ENCODE peak calls at places on chromosomes 13 and 19, in seven cellular contexts. One of them, this sample, is unnamed.

GRCh38 chr13:79307866-79308298 is 98.2 kb downstream of the RBM26 start:
- DNase-seq in right atrium auricular region: no peak
- DNase-seq in left ventricle myocardium inferior: no peak
- DNase-seq in lower lobe of right lung: no peak
- DNase-seq in Peyer's patch: no peak
- DNase-seq in stomach: no peak
- DNase-seq in CD8-positive, alpha-beta T cell: no peak
- DNase-seq in this sample: no peak

GRCh38 chr13:40153516-40153915 is 498.1 kb downstream of the COG6 start:
- DNase-seq in right atrium auricular region: no peak
- DNase-seq in left ventricle myocardium inferior: no peak
- DNase-seq in lower lobe of right lung: no peak
- DNase-seq in Peyer's patch: peak; percentile 28
- DNase-seq in stomach: peak; percentile 60
- DNase-seq in CD8-positive, alpha-beta T cell: peak; percentile 27
- DNase-seq in this sample: no peak

GRCh38 chr13:76852991-76853390 is 33.2 kb downstream of the KCTD12 start:
- DNase-seq in right atrium auricular region: no peak
- DNase-seq in left ventricle myocardium inferior: no peak
- DNase-seq in lower lobe of right lung: no peak
- DNase-seq in Peyer's patch: no peak
- DNase-seq in stomach: no peak
- DNase-seq in CD8-positive, alpha-beta T cell: no peak
- DNase-seq in this sample: no peak

GRCh38 chr13:77751513-77752456 is 54.3 kb downstream of the SLAIN1 start:
- DNase-seq in right atrium auricular region: no peak
- DNase-seq in left ventricle myocardium inferior: no peak
- DNase-seq in lower lobe of right lung: peak; percentile 42
- DNase-seq in Peyer's patch: no peak
- DNase-seq in stomach: no peak
- DNase-seq in CD8-positive, alpha-beta T cell: peak; percentile 39
- DNase-seq in this sample: no peak

GRCh38 chr19:52464798-52465470 is 11.6 kb downstream of the ZNF578 start:
- DNase-seq in right atrium auricular region: no peak
- DNase-seq in left ventricle myocardium inferior: no peak
- DNase-seq in lower lobe of right lung: no peak
- DNase-seq in Peyer's patch: no peak
- DNase-seq in stomach: no peak
- DNase-seq in CD8-positive, alpha-beta T cell: no peak
- DNase-seq in this sample: no peak

GRCh38 chr19:2385053-2385721 is 25.1 kb downstream of the TMPRSS9 start:
- DNase-seq in right atrium auricular region: no peak
- DNase-seq in left ventricle myocardium inferior: no peak
- DNase-seq in lower lobe of right lung: no peak
- DNase-seq in Peyer's patch: no peak
- DNase-seq in stomach: no peak
- DNase-seq in CD8-positive, alpha-beta T cell: no peak
- DNase-seq in this sample: no peak

GRCh38 chr19:289651-290538 is 1.3 kb downstream of the PLPP2 start:
- DNase-seq in right atrium auricular region: no peak
- DNase-seq in left ventricle myocardium inferior: no peak
- DNase-seq in lower lobe of right lung: peak; percentile 69
- DNase-seq in Peyer's patch: no peak
- DNase-seq in stomach: peak; percentile 87
- DNase-seq in CD8-positive, alpha-beta T cell: peak; percentile 29
- DNase-seq in this sample: no peak

GRCh38 chr19:54871713-54872112 is 2.3 kb upstream of the FCAR start:
- DNase-seq in right atrium auricular region: no peak
- DNase-seq in left ventricle myocardium inferior: no peak
- DNase-seq in lower lobe of right lung: no peak
- DNase-seq in Peyer's patch: no peak
- DNase-seq in stomach: no peak
- DNase-seq in CD8-positive, alpha-beta T cell: no peak
- DNase-seq in this sample: no peak

GRCh38 chr13:30692108-30692507 is 43.2 kb upstream of the ALOX5AP start:
- DNase-seq in right atrium auricular region: no peak
- DNase-seq in left ventricle myocardium inferior: no peak
- DNase-seq in lower lobe of right lung: no peak
- DNase-seq in Peyer's patch: no peak
- DNase-seq in stomach: no peak
- DNase-seq in CD8-positive, alpha-beta T cell: no peak
- DNase-seq in this sample: no peak

GRCh38 chr19:1394252-1395193 is 6.8 kb downstream of the GAMT start:
- DNase-seq in right atrium auricular region: no peak
- DNase-seq in left ventricle myocardium inferior: no peak
- DNase-seq in lower lobe of right lung: no peak
- DNase-seq in Peyer's patch: no peak
- DNase-seq in stomach: peak; percentile 57
- DNase-seq in CD8-positive, alpha-beta T cell: no peak
- DNase-seq in this sample: no peak

GRCh38 chr13:43128504-43128929 is 105.1 kb downstream of the DNAJC15 start:
- DNase-seq in right atrium auricular region: no peak
- DNase-seq in left ventricle myocardium inferior: no peak
- DNase-seq in lower lobe of right lung: no peak
- DNase-seq in Peyer's patch: no peak
- DNase-seq in stomach: no peak
- DNase-seq in CD8-positive, alpha-beta T cell: no peak
- DNase-seq in this sample: no peak

GRCh38 chr19:10112037-10112751 is 701 bp downstream of the P2RY11 start:
- DNase-seq in right atrium auricular region: no peak
- DNase-seq in left ventricle myocardium inferior: no peak
- DNase-seq in lower lobe of right lung: peak; percentile 78
- DNase-seq in Peyer's patch: peak; percentile 35
- DNase-seq in stomach: no peak
- DNase-seq in CD8-positive, alpha-beta T cell: peak; percentile 39
- DNase-seq in this sample: no peak

GRCh38 chr19:55247621-55248099 is 11.2 kb downstream of the PPP6R1 start:
- DNase-seq in right atrium auricular region: no peak
- DNase-seq in left ventricle myocardium inferior: peak; percentile 56
- DNase-seq in lower lobe of right lung: peak; percentile 86
- DNase-seq in Peyer's patch: no peak
- DNase-seq in stomach: no peak
- DNase-seq in CD8-positive, alpha-beta T cell: no peak
- DNase-seq in this sample: no peak

GRCh38 chr13:112956516-112957294 is 12.3 kb upstream of the MCF2L start:
- DNase-seq in right atrium auricular region: no peak
- DNase-seq in left ventricle myocardium inferior: no peak
- DNase-seq in lower lobe of right lung: no peak
- DNase-seq in Peyer's patch: no peak
- DNase-seq in stomach: no peak
- DNase-seq in CD8-positive, alpha-beta T cell: no peak
- DNase-seq in this sample: no peak

GRCh38 chr19:18697680-18698079 is 14.2 kb downstream of the CRTC1 start:
- DNase-seq in right atrium auricular region: no peak
- DNase-seq in left ventricle myocardium inferior: peak; percentile 27
- DNase-seq in lower lobe of right lung: peak; percentile 73
- DNase-seq in Peyer's patch: no peak
- DNase-seq in stomach: peak; percentile 82
- DNase-seq in CD8-positive, alpha-beta T cell: no peak
- DNase-seq in this sample: no peak

GRCh38 chr13:73421310-73421912 is 362.6 kb downstream of the KLF5 start:
- DNase-seq in right atrium auricular region: no peak
- DNase-seq in left ventricle myocardium inferior: no peak
- DNase-seq in lower lobe of right lung: no peak
- DNase-seq in Peyer's patch: no peak
- DNase-seq in stomach: peak; percentile 88
- DNase-seq in CD8-positive, alpha-beta T cell: no peak
- DNase-seq in this sample: no peak

GRCh38 chr13:23748109-23748508 is 141.1 kb downstream of the MIPEP start:
- DNase-seq in right atrium auricular region: no peak
- DNase-seq in left ventricle myocardium inferior: no peak
- DNase-seq in lower lobe of right lung: no peak
- DNase-seq in Peyer's patch: no peak
- DNase-seq in stomach: no peak
- DNase-seq in CD8-positive, alpha-beta T cell: no peak
- DNase-seq in this sample: no peak

GRCh38 chr13:80249906-80250513 is 90.9 kb downstream of the SPRY2 start:
- DNase-seq in right atrium auricular region: no peak
- DNase-seq in left ventricle myocardium inferior: no peak
- DNase-seq in lower lobe of right lung: no peak
- DNase-seq in Peyer's patch: no peak
- DNase-seq in stomach: no peak
- DNase-seq in CD8-positive, alpha-beta T cell: no peak
- DNase-seq in this sample: no peak

GRCh38 chr13:82758056-82758455 is 1124.2 kb downstream of the SLITRK1 start:
- DNase-seq in right atrium auricular region: no peak
- DNase-seq in left ventricle myocardium inferior: no peak
- DNase-seq in lower lobe of right lung: no peak
- DNase-seq in Peyer's patch: no peak
- DNase-seq in stomach: no peak
- DNase-seq in CD8-positive, alpha-beta T cell: no peak
- DNase-seq in this sample: no peak

GRCh38 chr13:75621147-75621546 is 15.0 kb upstream of the LMO7 start:
- DNase-seq in right atrium auricular region: no peak
- DNase-seq in left ventricle myocardium inferior: no peak
- DNase-seq in lower lobe of right lung: no peak
- DNase-seq in Peyer's patch: no peak
- DNase-seq in stomach: no peak
- DNase-seq in CD8-positive, alpha-beta T cell: no peak
- DNase-seq in this sample: no peak

GRCh38 chr13:41401371-41401770 is 56.0 kb upstream of the RGCC start:
- DNase-seq in right atrium auricular region: no peak
- DNase-seq in left ventricle myocardium inferior: no peak
- DNase-seq in lower lobe of right lung: no peak
- DNase-seq in Peyer's patch: no peak
- DNase-seq in stomach: no peak
- DNase-seq in CD8-positive, alpha-beta T cell: no peak
- DNase-seq in this sample: no peak

DNA sequence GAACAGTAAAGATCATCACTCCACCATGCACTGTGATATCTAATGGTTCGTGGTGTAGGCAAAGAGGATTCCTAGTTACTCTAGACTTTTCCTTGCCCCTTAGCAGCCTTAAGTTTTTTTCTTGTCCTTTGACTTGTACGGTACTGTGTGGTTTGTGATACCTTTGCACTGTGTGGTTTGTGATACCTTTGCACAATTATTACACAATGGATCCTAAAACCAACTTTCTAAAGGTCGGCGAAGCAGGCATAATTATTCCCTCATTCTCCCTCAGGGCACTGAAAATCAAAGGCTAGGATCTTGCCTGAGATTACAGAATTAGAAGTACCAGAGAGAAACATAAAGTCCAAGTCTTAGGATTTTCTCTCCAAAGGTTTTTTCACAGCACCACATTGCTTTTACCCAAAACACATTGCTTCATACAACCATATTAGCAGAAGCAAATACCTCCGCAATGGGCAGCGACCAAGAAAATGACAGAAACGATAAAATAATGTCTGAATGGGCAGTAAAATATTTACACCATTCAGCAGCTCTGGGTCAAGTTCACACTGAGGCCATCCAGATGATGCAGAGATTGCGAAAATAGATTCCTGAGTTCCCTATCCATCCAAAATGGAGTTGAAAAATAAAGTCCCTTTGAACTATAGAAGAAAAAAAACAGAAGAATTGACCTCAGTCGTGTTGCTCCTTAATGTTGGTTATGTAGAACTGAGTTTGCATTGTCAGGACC is 106.4 kb downstream of the FGF14 start:
- DNase-seq in right atrium auricular region: no peak
- DNase-seq in left ventricle myocardium inferior: no peak
- DNase-seq in lower lobe of right lung: no peak
- DNase-seq in Peyer's patch: no peak
- DNase-seq in stomach: no peak
- DNase-seq in CD8-positive, alpha-beta T cell: no peak
- DNase-seq in this sample: no peak
- H3K27ac ChIP-seq in right atrium auricular region: no peak overlapping the region
- H3K27ac ChIP-seq in left ventricle myocardium inferior: no peak overlapping the region
- H3K27ac ChIP-seq in lower lobe of right lung: no peak overlapping the region
- H3K27ac ChIP-seq in Peyer's patch: no peak overlapping the region
- H3K27ac ChIP-seq in stomach: no peak overlapping the region
- H3K27ac ChIP-seq in CD8-positive, alpha-beta T cell: no peak overlapping the region
- H3K27ac ChIP-seq in this sample: no peak overlapping the region

GRCh38 chr19:49073514-49074378 is 1.2 kb upstream of the KCNA7 start:
- DNase-seq in right atrium auricular region: no peak
- DNase-seq in left ventricle myocardium inferior: no peak
- DNase-seq in lower lobe of right lung: no peak
- DNase-seq in Peyer's patch: no peak
- DNase-seq in stomach: no peak
- DNase-seq in CD8-positive, alpha-beta T cell: no peak
- DNase-seq in this sample: no peak
- TF ChIP-seq CTCF in right atrium auricular region: no peak
- TF ChIP-seq CTCF in left ventricle myocardium inferior: peak; percentile 19
- TF ChIP-seq CTCF in lower lobe of right lung: no peak
- TF ChIP-seq CTCF in Peyer's patch: no peak
- TF ChIP-seq CTCF in stomach: no peak
- TF ChIP-seq CTCF in CD8-positive, alpha-beta T cell: no peak
- TF ChIP-seq CTCF in this sample: no peak

GRCh38 chr19:50419580-50420035 is 870 bp downstream of the SPIB start:
- DNase-seq in right atrium auricular region: no peak
- DNase-seq in left ventricle myocardium inferior: no peak
- DNase-seq in lower lobe of right lung: no peak
- DNase-seq in Peyer's patch: peak; percentile 77
- DNase-seq in stomach: no peak
- DNase-seq in CD8-positive, alpha-beta T cell: no peak
- DNase-seq in this sample: no peak

GRCh38 chr19:50417850-50418185 is 920 bp upstream of the SPIB start:
- DNase-seq in right atrium auricular region: no peak
- DNase-seq in left ventricle myocardium inferior: no peak
- DNase-seq in lower lobe of right lung: no peak
- DNase-seq in Peyer's patch: peak; percentile 54
- DNase-seq in stomach: no peak
- DNase-seq in CD8-positive, alpha-beta T cell: no peak
- DNase-seq in this sample: no peak

GRCh38 chr19:50418186-50419021 is at the start of gene SPIB:
- DNase-seq in right atrium auricular region: no peak
- DNase-seq in left ventricle myocardium inferior: no peak
- DNase-seq in lower lobe of right lung: no peak
- DNase-seq in Peyer's patch: peak; percentile 78
- DNase-seq in stomach: no peak
- DNase-seq in CD8-positive, alpha-beta T cell: no peak
- DNase-seq in this sample: no peak

GRCh38 chr19:50420127-50420526 is 1.4 kb downstream of the SPIB start:
- DNase-seq in right atrium auricular region: no peak
- DNase-seq in left ventricle myocardium inferior: no peak
- DNase-seq in lower lobe of right lung: no peak
- DNase-seq in Peyer's patch: no peak
- DNase-seq in stomach: no peak
- DNase-seq in CD8-positive, alpha-beta T cell: no peak
- DNase-seq in this sample: no peak

GRCh38 chr19:50419022-50419579 is 363 bp downstream of the SPIB start:
- DNase-seq in right atrium auricular region: no peak
- DNase-seq in left ventricle myocardium inferior: no peak
- DNase-seq in lower lobe of right lung: no peak
- DNase-seq in Peyer's patch: no peak
- DNase-seq in stomach: no peak
- DNase-seq in CD8-positive, alpha-beta T cell: no peak
- DNase-seq in this sample: no peak
- H3K4me3 ChIP-seq in right atrium auricular region: no peak overlapping the region
- H3K4me3 ChIP-seq in left ventricle myocardium inferior: no peak overlapping the region
- H3K4me3 ChIP-seq in lower lobe of right lung: no peak overlapping the region
- H3K4me3 ChIP-seq in Peyer's patch: peak overlapping the region; percentile 14
- H3K4me3 ChIP-seq in stomach: no peak overlapping the region
- H3K4me3 ChIP-seq in CD8-positive, alpha-beta T cell: no peak overlapping the region
- H3K4me3 ChIP-seq in this sample: no peak overlapping the region

DNA sequence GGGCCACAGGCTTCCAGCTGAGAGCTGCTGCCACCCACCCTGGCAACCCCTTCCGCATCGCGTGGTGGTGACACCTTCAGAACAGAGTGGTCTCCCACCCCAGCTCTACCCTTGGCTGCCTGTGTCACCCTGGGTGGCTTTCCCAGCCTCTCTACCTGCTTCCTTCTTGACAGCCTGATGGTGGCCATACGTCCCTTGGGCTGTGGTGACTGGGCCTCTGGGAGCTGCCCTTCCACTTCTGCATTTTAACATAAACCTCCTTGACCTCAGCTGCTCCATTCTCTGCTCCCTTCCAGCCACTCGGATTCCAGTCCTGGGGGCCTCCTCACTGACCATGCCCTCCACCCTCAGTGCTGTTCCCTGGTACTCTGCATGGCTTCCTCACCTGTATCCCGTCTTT is 17.1 kb downstream of the PAK4 start:
- DNase-seq in right atrium auricular region: no peak
- DNase-seq in left ventricle myocardium inferior: no peak
- DNase-seq in lower lobe of right lung: no peak
- DNase-seq in Peyer's patch: no peak
- DNase-seq in stomach: no peak
- DNase-seq in CD8-positive, alpha-beta T cell: no peak
- DNase-seq in this sample: no peak
- H3K27ac ChIP-seq in right atrium auricular region: no peak overlapping the region
- H3K27ac ChIP-seq in left ventricle myocardium inferior: no peak overlapping the region
- H3K27ac ChIP-seq in lower lobe of right lung: no peak overlapping the region
- H3K27ac ChIP-seq in Peyer's patch: no peak overlapping the region
- H3K27ac ChIP-seq in stomach: peak overlapping the region; percentile 11
- H3K27ac ChIP-seq in CD8-positive, alpha-beta T cell: no peak overlapping the region
- H3K27ac ChIP-seq in this sample: no peak overlapping the region